ENCODE peak calls at places on chromosome 3, in nine cellular contexts. U, V, B, M, A, P, K, F and Y are unnamed samples. For H3K9me3, the result is how much of the 10 kb centered on the place peaks cover.

GRCh38 chr3:195699148-195699771 is 21.5 kb upstream of the MUC20 start:
- DNase-seq in U (no peak), V (no peak), B (no peak), M (no peak), A (no peak), P (no peak), K (no peak), F (no peak), Y (peak)

GRCh38 chr3:72346526-72346926 is 501.7 kb downstream of the SHQ1 start:
- DNase-seq in U (no peak), V (no peak), B (peak), M (no peak), A (no peak), P (peak), K (no peak), F (no peak), Y (peak)

GRCh38 chr3:136193273-136194043 is 2.7 kb downstream of the MSL2 start:
- DNase-seq in U (no peak), V (peak), B (no peak), M (no peak), A (no peak), P (no peak), K (no peak), F (no peak), Y (no peak)

GRCh38 chr3:128395500-128396125 is 71.1 kb downstream of the DNAJB8 start:
- DNase-seq in U (no peak), V (no peak), B (no peak), M (no peak), A (no peak), P (no peak), K (no peak), F (no peak), Y (peak)

GRCh38 chr3:182259579-182259978 is 533.7 kb upstream of the ATP11B start:
- DNase-seq in U (no peak), V (no peak), B (no peak), M (peak), A (no peak), P (no peak), K (no peak), F (no peak), Y (no peak)

GRCh38 chr3:46965151-46965550 is 11.4 kb downstream of the CCDC12 start:
- DNase-seq in U (no peak), V (no peak), B (no peak), M (no peak), A (no peak), P (no peak), K (no peak), F (no peak), Y (no peak)

GRCh38 chr3:135325726-135326245 is 530.7 kb downstream of the EPHB1 start:
- DNase-seq in U (no peak), V (no peak), B (no peak), M (no peak), A (no peak), P (no peak), K (no peak), F (no peak), Y (no peak)

GRCh38 chr3:23859839-23860382 is 54.2 kb downstream of the UBE2E1 start:
- DNase-seq in U (no peak), V (no peak), B (no peak), M (no peak), A (no peak), P (no peak), K (no peak), F (no peak), Y (no peak)

GRCh38 chr3:120450914-120451669 is at the start of gene FSTL1:
- DNase-seq in U (no peak), V (no peak), B (peak), M (no peak), A (no peak), P (peak), K (no peak), F (peak), Y (peak)

GRCh38 chr3:125582707-125583106 is 12.6 kb downstream of the OSBPL11 start:
- DNase-seq in U (no peak), V (peak), B (no peak), M (no peak), A (no peak), P (peak), K (peak), F (no peak), Y (no peak)

GRCh38 chr3:67290424-67290823 is 292.3 kb downstream of the KBTBD8 start:
- DNase-seq in U (no peak), V (no peak), B (no peak), M (no peak), A (no peak), P (no peak), K (no peak), F (no peak), Y (no peak)

GRCh38 chr3:181700168-181701087 is 11.3 kb upstream of the SOX2 start:
- DNase-seq in U (no peak), V (peak), B (no peak), M (peak), A (peak), P (peak), K (peak), F (no peak), Y (no peak)

GRCh38 chr3:9280477-9281219 is 31.2 kb upstream of the SRGAP3 start:
- DNase-seq in U (no peak), V (no peak), B (no peak), M (no peak), A (no peak), P (no peak), K (no peak), F (no peak), Y (no peak)

GRCh38 chr3:71208273-71209095 is 375.0 kb downstream of the FOXP1 start:
- DNase-seq in U (no peak), V (no peak), B (no peak), M (peak), A (peak), P (peak), K (no peak), F (no peak), Y (no peak)

GRCh38 chr3:152849996-152850578 is 15.2 kb downstream of the P2RY1 start:
- DNase-seq in U (no peak), V (no peak), B (no peak), M (no peak), A (no peak), P (no peak), K (no peak), F (no peak), Y (no peak)
- H3K27ac ChIP-seq in U (no peak), V (no peak), B (no peak), M (no peak), A (no peak), P (no peak), K (no peak), F (no peak), Y (no peak)

GRCh38 chr3:177294221-177294620 is 96.9 kb upstream of the TBL1XR1 start:
- DNase-seq in U (no peak), V (no peak), B (peak), M (peak), A (no peak), P (peak), K (no peak), F (no peak), Y (no peak)
- H3K4me3 ChIP-seq in U (no peak), V (no peak), B (no peak), M (no peak), A (no peak), P (no peak), K (no peak), F (no peak), Y (no peak)

DNA sequence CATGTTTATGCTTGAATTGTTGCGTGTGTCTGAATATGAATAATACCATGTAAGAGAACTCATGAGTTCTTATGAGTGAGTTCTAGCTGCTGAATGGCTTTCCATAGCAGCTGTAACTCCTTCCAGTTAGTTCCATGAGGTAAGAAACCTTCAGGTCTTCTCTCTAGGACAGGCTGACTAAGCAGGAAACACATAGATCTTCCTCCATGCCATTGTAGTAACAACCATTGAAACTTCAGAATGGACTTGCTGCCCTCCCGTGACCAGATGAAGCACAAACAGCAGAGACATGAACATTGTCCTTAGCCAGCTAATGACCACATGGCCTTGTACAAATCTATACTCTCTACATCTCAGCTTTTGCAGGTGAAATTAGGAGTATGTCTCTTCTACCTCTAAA is 200.0 kb downstream of the ZNF385D start:
- DNase-seq in U (no peak), V (no peak), B (no peak), M (no peak), A (no peak), P (peak), K (no peak), F (no peak), Y (no peak)
- H3K9me3 ChIP-seq in U (under half), V (under half), B (under half), M (under half), A (under half), P (under half), K (under half), F (under half), Y (under half)

GRCh38 chr3:155225417-155225816 is 68.1 kb downstream of the STRIT1 start:
- DNase-seq in U (no peak), V (no peak), B (no peak), M (no peak), A (no peak), P (no peak), K (no peak), F (no peak), Y (no peak)
- H3K27ac ChIP-seq in U (no peak), V (no peak), B (no peak), M (no peak), A (no peak), P (no peak), K (no peak), F (no peak), Y (no peak)

DNA sequence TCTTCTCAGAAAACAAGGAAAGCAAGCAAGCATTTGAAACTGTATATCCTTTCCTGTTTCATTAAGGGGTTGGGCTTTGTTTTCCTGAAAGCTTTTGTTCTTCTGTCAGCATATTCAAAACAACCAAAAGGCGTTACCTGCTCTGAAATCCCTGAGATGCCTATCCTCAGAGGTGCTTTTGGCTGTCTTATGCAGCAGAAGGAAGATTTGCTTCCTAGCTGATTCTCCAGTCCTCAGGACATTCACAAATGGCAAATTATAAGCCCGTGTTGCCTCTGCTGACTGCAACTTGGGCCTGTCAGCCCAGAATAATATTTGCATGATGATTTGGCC is 171.9 kb upstream of the WNT5A start:
- DNase-seq in U (no peak), V (no peak), B (no peak), M (no peak), A (no peak), P (no peak), K (no peak), F (no peak), Y (no peak)
- H3K4me3 ChIP-seq in U (no peak), V (no peak), B (no peak), M (no peak), A (no peak), P (no peak), K (no peak), F (no peak), Y (no peak)

DNA sequence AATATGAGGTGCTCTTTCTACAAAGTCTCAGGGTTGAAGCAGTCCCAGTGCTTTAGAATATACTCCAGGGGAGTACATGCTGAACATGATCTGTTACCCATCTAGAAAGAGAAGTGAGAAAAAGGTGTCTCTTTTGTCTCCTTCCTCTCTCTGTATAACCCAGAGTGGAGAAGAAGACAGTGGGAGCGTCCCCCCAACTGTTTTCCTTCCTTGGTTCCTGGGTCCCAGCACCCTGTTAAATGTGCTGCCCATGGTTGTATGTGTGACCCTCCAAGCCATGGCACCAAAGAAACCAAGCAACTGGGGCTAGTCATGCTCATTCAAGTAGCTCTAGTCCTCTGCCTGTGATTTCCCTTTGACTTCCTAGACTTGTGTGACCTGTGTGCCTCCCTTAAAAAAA is 683.7 kb downstream of the TBL1XR1 start:
- DNase-seq in U (no peak), V (peak), B (no peak), M (no peak), A (no peak), P (no peak), K (no peak), F (no peak), Y (no peak)
- H3K9me3 ChIP-seq in U (under half), V (under half), B (under half), M (under half), A (under half), P (under half), K (under half), F (under half), Y (under half)

GRCh38 chr3:38000965-38001455 is 10.4 kb downstream of the VILL start:
- DNase-seq in U (no peak), V (no peak), B (peak), M (peak), A (no peak), P (no peak), K (no peak), F (no peak), Y (peak)
- H3K27ac ChIP-seq in U (no peak), V (no peak), B (no peak), M (peak), A (no peak), P (no peak), K (no peak), F (no peak), Y (no peak)

GRCh38 chr3:175336406-175337133 is 477.4 kb downstream of the NAALADL2 start:
- DNase-seq in U (no peak), V (no peak), B (no peak), M (no peak), A (no peak), P (no peak), K (no peak), F (no peak), Y (no peak)

GRCh38 chr3:175340338-175341015 is 481.3 kb downstream of the NAALADL2 start:
- DNase-seq in U (no peak), V (no peak), B (no peak), M (no peak), A (no peak), P (no peak), K (no peak), F (no peak), Y (no peak)

GRCh38 chr3:175342196-175342595 is 483.1 kb downstream of the NAALADL2 start:
- DNase-seq in U (no peak), V (no peak), B (no peak), M (no peak), A (no peak), P (no peak), K (no peak), F (no peak), Y (no peak)

GRCh38 chr3:175337631-175338030 is 478.5 kb downstream of the NAALADL2 start:
- DNase-seq in U (no peak), V (no peak), B (no peak), M (no peak), A (no peak), P (no peak), K (no peak), F (no peak), Y (no peak)

DNA sequence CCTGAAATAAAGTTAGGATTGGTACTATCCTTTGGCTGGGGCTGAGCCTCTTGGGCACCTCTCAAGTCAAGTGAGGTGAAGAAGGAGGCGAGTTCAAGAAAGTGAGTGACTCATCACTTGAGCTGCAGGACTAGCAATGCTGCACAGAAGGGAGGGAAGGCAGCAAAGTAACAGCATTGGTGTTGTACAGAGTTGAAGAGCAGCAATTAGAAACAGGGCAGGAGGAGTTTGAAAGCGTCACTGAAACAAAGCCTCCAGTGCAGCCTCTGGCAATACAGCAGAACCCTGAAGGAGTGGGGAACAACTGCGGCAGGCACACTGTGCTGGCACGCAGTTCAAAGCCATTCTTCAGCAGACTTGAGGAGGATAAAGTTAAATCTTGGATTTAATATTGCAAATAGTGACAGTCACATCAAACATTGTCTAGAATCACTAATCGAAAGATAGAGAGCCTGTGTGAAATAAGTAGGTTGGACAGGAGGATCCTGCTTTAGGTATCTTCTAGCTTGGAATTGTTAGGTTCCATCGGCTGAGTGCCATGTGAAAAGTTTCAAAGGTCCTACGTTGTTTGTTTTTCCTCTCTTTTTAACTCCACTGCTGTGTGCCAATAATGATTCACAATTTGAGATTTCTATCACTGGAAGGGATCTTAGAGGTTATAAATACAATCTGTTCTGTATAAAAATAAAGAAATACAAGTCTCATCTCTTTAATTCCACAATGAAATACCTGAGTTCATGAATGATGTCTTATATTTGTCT is 479.8 kb downstream of the NAALADL2 start:
- DNase-seq in U (peak), V (no peak), B (peak), M (peak), A (peak), P (peak), K (peak), F (no peak), Y (peak)
- H3K4me3 ChIP-seq in U (no peak), V (no peak), B (no peak), M (no peak), A (peak), P (no peak), K (no peak), F (peak), Y (no peak)